ENCODE peak calls at places on chromosomes 7 and 10, in ten cellular contexts. One of them, this sample, is unnamed.
A peak's percentile ranks its signal among the peaks of the same experiment; 100 is the strongest.

GRCh38 chr7:73844848-73845460 is 2.6 kb upstream of the METTL27 start:
- DNase-seq in prostate gland: no peak
- DNase-seq in sigmoid colon: no peak
- DNase-seq in breast epithelium: no peak
- DNase-seq in HepG2: no peak
- DNase-seq in stomach: no peak
- DNase-seq in K562: no peak
- DNase-seq in spleen: no peak
- DNase-seq in H1: no peak
- DNase-seq in HCT116: no peak
- DNase-seq in this sample: no peak

GRCh38 chr10:44389150-44389549 is 4.3 kb upstream of the CXCL12 start:
- DNase-seq in HCT116: no peak
- DNase-seq in sigmoid colon: peak; percentile 63
- DNase-seq in HepG2: no peak
- DNase-seq in K562: no peak
- DNase-seq in spleen: peak; percentile 47
- DNase-seq in stomach: no peak
- DNase-seq in prostate gland: no peak
- DNase-seq in breast epithelium: no peak
- DNase-seq in H1: no peak
- DNase-seq in this sample: no peak

GRCh38 chr10:65294329-65294728 is 1631.5 kb upstream of the LRRTM3 start:
- DNase-seq in sigmoid colon: no peak
- DNase-seq in breast epithelium: no peak
- DNase-seq in stomach: no peak
- DNase-seq in HepG2: no peak
- DNase-seq in spleen: no peak
- DNase-seq in K562: no peak
- DNase-seq in prostate gland: no peak
- DNase-seq in H1: no peak
- DNase-seq in HCT116: no peak
- DNase-seq in this sample: no peak

GRCh38 chr7:14892961-14893360 is 9.6 kb downstream of the DGKB start:
- DNase-seq in H1: no peak
- DNase-seq in HCT116: no peak
- DNase-seq in spleen: no peak
- DNase-seq in stomach: no peak
- DNase-seq in K562: no peak
- DNase-seq in HepG2: no peak
- DNase-seq in breast epithelium: no peak
- DNase-seq in sigmoid colon: no peak
- DNase-seq in prostate gland: no peak
- DNase-seq in this sample: no peak

GRCh38 chr10:124663228-124663627 is 81.0 kb downstream of the FAM53B start:
- DNase-seq in K562: no peak
- DNase-seq in spleen: no peak
- DNase-seq in stomach: no peak
- DNase-seq in prostate gland: no peak
- DNase-seq in HCT116: no peak
- DNase-seq in H1: no peak
- DNase-seq in breast epithelium: no peak
- DNase-seq in sigmoid colon: no peak
- DNase-seq in HepG2: no peak
- DNase-seq in this sample: no peak

GRCh38 chr10:125291841-125292240 is 131.5 kb upstream of the CTBP2 start:
- DNase-seq in H1: no peak
- DNase-seq in breast epithelium: no peak
- DNase-seq in prostate gland: no peak
- DNase-seq in HCT116: no peak
- DNase-seq in spleen: no peak
- DNase-seq in stomach: no peak
- DNase-seq in sigmoid colon: no peak
- DNase-seq in HepG2: no peak
- DNase-seq in K562: no peak
- DNase-seq in this sample: no peak

GRCh38 chr10:21516270-21517131 is 9.0 kb downstream of the SKIDA1 start:
- DNase-seq in HepG2: no peak
- DNase-seq in HCT116: no peak
- DNase-seq in H1: peak; percentile 83
- DNase-seq in stomach: peak; percentile 71
- DNase-seq in prostate gland: peak; percentile 57
- DNase-seq in spleen: peak; percentile 89
- DNase-seq in K562: peak; percentile 73
- DNase-seq in breast epithelium: no peak
- DNase-seq in sigmoid colon: peak; percentile 83
- DNase-seq in this sample: peak; percentile 53

GRCh38 chr10:70379581-70380176 is 2.7 kb downstream of the LRRC20 start:
- DNase-seq in K562: peak; percentile 52
- DNase-seq in spleen: no peak
- DNase-seq in stomach: no peak
- DNase-seq in breast epithelium: no peak
- DNase-seq in HCT116: no peak
- DNase-seq in prostate gland: no peak
- DNase-seq in H1: peak; percentile 70
- DNase-seq in HepG2: no peak
- DNase-seq in sigmoid colon: no peak
- DNase-seq in this sample: no peak

GRCh38 chr10:9634466-9634865 is 1383.2 kb upstream of the CELF2 start:
- DNase-seq in K562: no peak
- DNase-seq in prostate gland: no peak
- DNase-seq in H1: no peak
- DNase-seq in spleen: no peak
- DNase-seq in HepG2: no peak
- DNase-seq in sigmoid colon: no peak
- DNase-seq in breast epithelium: no peak
- DNase-seq in stomach: no peak
- DNase-seq in HCT116: no peak
- DNase-seq in this sample: no peak

GRCh38 chr10:61135276-61135721 is 191.3 kb upstream of the RHOBTB1 start:
- DNase-seq in spleen: no peak
- DNase-seq in prostate gland: no peak
- DNase-seq in K562: no peak
- DNase-seq in breast epithelium: no peak
- DNase-seq in HCT116: no peak
- DNase-seq in sigmoid colon: no peak
- DNase-seq in stomach: no peak
- DNase-seq in HepG2: no peak
- DNase-seq in H1: no peak
- DNase-seq in this sample: no peak

GRCh38 chr10:116110736-116111135 is 162.3 kb downstream of the GFRA1 start:
- DNase-seq in HCT116: no peak
- DNase-seq in HepG2: no peak
- DNase-seq in spleen: no peak
- DNase-seq in stomach: peak; percentile 5
- DNase-seq in sigmoid colon: no peak
- DNase-seq in breast epithelium: no peak
- DNase-seq in prostate gland: no peak
- DNase-seq in K562: no peak
- DNase-seq in H1: no peak
- DNase-seq in this sample: no peak

GRCh38 chr7:22723171-22723601 is 3.8 kb upstream of the IL6 start:
- DNase-seq in breast epithelium: peak; percentile 32
- DNase-seq in H1: no peak
- DNase-seq in stomach: peak; percentile 33
- DNase-seq in prostate gland: peak; percentile 18
- DNase-seq in HCT116: no peak
- DNase-seq in spleen: peak; percentile 80
- DNase-seq in HepG2: no peak
- DNase-seq in K562: no peak
- DNase-seq in sigmoid colon: peak; percentile 83
- DNase-seq in this sample: peak; percentile 35

DNA sequence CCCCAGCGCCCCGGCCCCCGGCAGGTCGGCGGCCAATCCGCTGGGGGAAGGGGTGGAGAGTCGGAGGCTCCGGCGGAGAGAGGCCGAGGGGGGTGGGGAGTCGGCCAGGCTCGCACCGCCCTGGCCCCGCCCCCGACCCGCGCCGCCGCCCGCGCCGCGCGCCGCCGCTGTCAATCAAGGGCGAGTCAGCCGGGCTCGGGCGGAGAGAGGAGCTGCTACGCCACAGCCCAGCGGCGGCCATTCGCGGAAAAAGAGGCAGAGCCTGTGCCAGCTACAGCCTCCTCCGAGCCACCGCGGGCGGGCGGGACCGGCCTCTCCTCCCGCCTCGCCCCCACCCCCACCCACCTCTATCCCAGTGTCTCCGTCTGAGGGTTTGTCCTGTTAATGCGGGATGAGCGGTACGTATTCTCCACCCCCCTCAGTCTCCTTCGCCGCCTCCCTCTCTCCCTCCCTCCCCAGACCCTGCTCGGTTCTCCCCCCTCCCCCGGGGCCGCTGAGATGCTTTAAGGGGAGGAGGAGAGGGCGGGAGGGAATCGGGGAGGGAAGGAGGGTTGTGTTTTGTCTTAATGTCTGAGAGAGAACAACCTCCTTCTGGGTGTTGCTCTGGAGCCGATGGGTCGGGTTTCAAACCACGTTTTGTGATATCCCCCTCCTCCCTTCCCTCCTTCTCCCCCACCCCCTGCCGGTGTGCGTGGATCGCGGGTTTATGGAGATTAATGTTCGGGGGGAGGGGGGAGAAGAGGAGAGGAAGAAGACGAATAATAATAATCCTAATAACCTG is at the start of gene SP4:
- DNase-seq in K562: peak; percentile 95
- DNase-seq in spleen: peak; percentile 99
- DNase-seq in H1: peak; percentile 94
- DNase-seq in HepG2: peak; percentile 78
- DNase-seq in prostate gland: peak; percentile 94
- DNase-seq in HCT116: peak; percentile 81
- DNase-seq in sigmoid colon: peak; percentile 97
- DNase-seq in breast epithelium: peak; percentile 94
- DNase-seq in stomach: peak; percentile 96
- DNase-seq in this sample: peak; percentile 97
- TF ChIP-seq POLR2A in K562: peak; percentile 14
- TF ChIP-seq POLR2A in spleen: no peak
- TF ChIP-seq POLR2A in H1: peak; percentile 72
- TF ChIP-seq POLR2A in HepG2: peak; percentile 72
- TF ChIP-seq POLR2A in prostate gland: peak; percentile 69
- TF ChIP-seq POLR2A in HCT116: peak; percentile 5
- TF ChIP-seq POLR2A in sigmoid colon: no peak
- TF ChIP-seq POLR2A in breast epithelium: no peak
- TF ChIP-seq POLR2A in stomach: no peak
- TF ChIP-seq POLR2A in this sample: no peak

GRCh38 chr7:107973861-107974260 is 29.1 kb downstream of the LAMB1 start:
- DNase-seq in HepG2: no peak
- DNase-seq in sigmoid colon: no peak
- DNase-seq in stomach: no peak
- DNase-seq in prostate gland: no peak
- DNase-seq in H1: no peak
- DNase-seq in HCT116: no peak
- DNase-seq in spleen: no peak
- DNase-seq in breast epithelium: no peak
- DNase-seq in K562: no peak
- DNase-seq in this sample: no peak

GRCh38 chr7:107972986-107973385 is 30.0 kb downstream of the LAMB1 start:
- DNase-seq in stomach: no peak
- DNase-seq in spleen: no peak
- DNase-seq in H1: no peak
- DNase-seq in breast epithelium: peak; percentile 45
- DNase-seq in prostate gland: peak; percentile 59
- DNase-seq in K562: no peak
- DNase-seq in HCT116: no peak
- DNase-seq in HepG2: no peak
- DNase-seq in sigmoid colon: peak; percentile 83
- DNase-seq in this sample: no peak

GRCh38 chr7:107976620-107977019 is 26.3 kb downstream of the LAMB1 start:
- DNase-seq in H1: no peak
- DNase-seq in spleen: no peak
- DNase-seq in stomach: no peak
- DNase-seq in prostate gland: no peak
- DNase-seq in K562: no peak
- DNase-seq in HepG2: no peak
- DNase-seq in HCT116: no peak
- DNase-seq in sigmoid colon: no peak
- DNase-seq in breast epithelium: no peak
- DNase-seq in this sample: no peak

GRCh38 chr7:107978815-107979408 is 24.0 kb downstream of the LAMB1 start:
- DNase-seq in H1: no peak
- DNase-seq in spleen: no peak
- DNase-seq in sigmoid colon: no peak
- DNase-seq in breast epithelium: no peak
- DNase-seq in K562: no peak
- DNase-seq in stomach: no peak
- DNase-seq in prostate gland: no peak
- DNase-seq in HepG2: no peak
- DNase-seq in HCT116: no peak
- DNase-seq in this sample: no peak

GRCh38 chr7:107975394-107976013 is 27.5 kb downstream of the LAMB1 start:
- DNase-seq in HepG2: no peak
- DNase-seq in sigmoid colon: peak; percentile 59
- DNase-seq in H1: no peak
- DNase-seq in breast epithelium: no peak
- DNase-seq in HCT116: no peak
- DNase-seq in stomach: no peak
- DNase-seq in prostate gland: no peak
- DNase-seq in K562: no peak
- DNase-seq in spleen: no peak
- DNase-seq in this sample: no peak
- TF ChIP-seq POLR2AphosphoS5 in HepG2: no peak
- TF ChIP-seq POLR2AphosphoS5 in sigmoid colon: no peak
- TF ChIP-seq POLR2AphosphoS5 in H1: no peak
- TF ChIP-seq POLR2AphosphoS5 in breast epithelium: no peak
- TF ChIP-seq POLR2AphosphoS5 in HCT116: no peak
- TF ChIP-seq POLR2AphosphoS5 in stomach: no peak
- TF ChIP-seq POLR2AphosphoS5 in prostate gland: no peak
- TF ChIP-seq POLR2AphosphoS5 in K562: no peak
- TF ChIP-seq POLR2AphosphoS5 in spleen: no peak
- TF ChIP-seq POLR2AphosphoS5 in this sample: no peak

GRCh38 chr7:44673771-44674170 is 67.3 kb downstream of the OGDH start:
- DNase-seq in HepG2: no peak
- DNase-seq in stomach: no peak
- DNase-seq in H1: no peak
- DNase-seq in spleen: peak; percentile 39
- DNase-seq in breast epithelium: no peak
- DNase-seq in sigmoid colon: no peak
- DNase-seq in HCT116: no peak
- DNase-seq in prostate gland: no peak
- DNase-seq in K562: no peak
- DNase-seq in this sample: no peak
- H3K36me3 ChIP-seq in HepG2: peaks cover 27% of the 10 kb centered on the region
- H3K36me3 ChIP-seq in stomach: peaks cover 79% of the 10 kb centered on the region
- H3K36me3 ChIP-seq in H1: peaks cover 3% of the 10 kb centered on the region
- H3K36me3 ChIP-seq in spleen: peaks cover 45% of the 10 kb centered on the region
- H3K36me3 ChIP-seq in breast epithelium: no peaks in the 10 kb centered on the region
- H3K36me3 ChIP-seq in sigmoid colon: peaks cover 41% of the 10 kb centered on the region
- H3K36me3 ChIP-seq in HCT116: peaks cover 8% of the 10 kb centered on the region
- H3K36me3 ChIP-seq in prostate gland: no peaks in the 10 kb centered on the region
- H3K36me3 ChIP-seq in K562: peaks cover 51% of the 10 kb centered on the region
- H3K36me3 ChIP-seq in this sample: peaks cover 27% of the 10 kb centered on the region

GRCh38 chr10:5461914-5462840 is 37.2 kb downstream of the CALML5 start:
- DNase-seq in spleen: no peak
- DNase-seq in sigmoid colon: no peak
- DNase-seq in HCT116: no peak
- DNase-seq in prostate gland: no peak
- DNase-seq in K562: peak; percentile 91
- DNase-seq in HepG2: no peak
- DNase-seq in stomach: no peak
- DNase-seq in H1: peak; percentile 46
- DNase-seq in breast epithelium: no peak
- DNase-seq in this sample: no peak
- TF ChIP-seq POLR2A in spleen: no peak
- TF ChIP-seq POLR2A in sigmoid colon: no peak
- TF ChIP-seq POLR2A in HCT116: no peak
- TF ChIP-seq POLR2A in prostate gland: no peak
- TF ChIP-seq POLR2A in K562: peak; percentile 76
- TF ChIP-seq POLR2A in HepG2: no peak
- TF ChIP-seq POLR2A in stomach: no peak
- TF ChIP-seq POLR2A in H1: peak; percentile 30
- TF ChIP-seq POLR2A in breast epithelium: no peak
- TF ChIP-seq POLR2A in this sample: no peak